ENCODE peak calls at places on chromosomes 3 and 15, in six cellular contexts. S, T, W, N, H and G are unnamed samples.

GRCh38 chr3:120119846-120120510 is 25.7 kb upstream of the GSK3B start:
- DNase-seq in S (no peak), T (no peak), W (no peak), N (no peak), H (no peak), G (no peak)

GRCh38 chr3:38586546-38587520 is 62.7 kb downstream of the SCN5A start:
- DNase-seq in S (peak), T (no peak), W (no peak), N (no peak), H (no peak), G (no peak)

GRCh38 chr3:57227930-57228733 is 603 bp downstream of the APPL1 start:
- DNase-seq in S (peak), T (peak), W (no peak), N (peak), H (no peak), G (no peak)

GRCh38 chr3:120622870-120623718 is 27.0 kb downstream of the NDUFB4 start:
- DNase-seq in S (no peak), T (peak), W (no peak), N (peak), H (peak), G (no peak)

GRCh38 chr3:136247436-136247835 is 2.7 kb upstream of the PCCB start:
- DNase-seq in S (no peak), T (no peak), W (no peak), N (no peak), H (no peak), G (no peak)

GRCh38 chr3:64824281-64824980 is 136.6 kb upstream of the ADAMTS9 start:
- DNase-seq in S (no peak), T (peak), W (no peak), N (no peak), H (no peak), G (no peak)

GRCh38 chr15:89335289-89336041 is 841 bp upstream of the POLG start:
- DNase-seq in S (no peak), T (peak), W (no peak), N (peak), H (no peak), G (peak)

GRCh38 chr15:78321041-78321570 is 19.0 kb upstream of the CRABP1 start:
- DNase-seq in S (peak), T (no peak), W (no peak), N (no peak), H (no peak), G (no peak)

GRCh38 chr15:98855815-98856539 is 151.6 kb downstream of the PGPEP1L start:
- DNase-seq in S (no peak), T (peak), W (no peak), N (peak), H (no peak), G (no peak)

GRCh38 chr3:105066106-105066839 is 300.4 kb upstream of the ALCAM start:
- DNase-seq in S (no peak), T (no peak), W (no peak), N (no peak), H (no peak), G (no peak)

GRCh38 chr15:66848116-66848515 is 146.1 kb downstream of the SMAD6 start:
- DNase-seq in S (no peak), T (no peak), W (no peak), N (no peak), H (no peak), G (no peak)

GRCh38 chr3:170228093-170228766 is 6.0 kb downstream of the PRKCI start:
- DNase-seq in S (no peak), T (peak), W (peak), N (no peak), H (no peak), G (no peak)

GRCh38 chr3:44976002-44976815 is at the start of the genes EXOSC7 and ZDHHC3:
- DNase-seq in S (peak), T (peak), W (no peak), N (peak), H (no peak), G (peak)

GRCh38 chr3:145869958-145870357 is 291.0 kb downstream of the PLOD2 start:
- DNase-seq in S (no peak), T (no peak), W (no peak), N (no peak), H (no peak), G (no peak)

GRCh38 chr3:31106204-31106603 is 211.7 kb upstream of the GADL1 start:
- DNase-seq in S (no peak), T (peak), W (no peak), N (no peak), H (peak), G (peak)

GRCh38 chr15:98776607-98777281 is 128.4 kb downstream of the IGF1R start:
- DNase-seq in S (peak), T (peak), W (peak), N (peak), H (no peak), G (peak)

GRCh38 chr15:89978914-89979313 is 22.2 kb upstream of the ZNF710 start:
- DNase-seq in S (no peak), T (no peak), W (no peak), N (no peak), H (no peak), G (no peak)

GRCh38 chr3:174125267-174125844 is 727.8 kb downstream of the NLGN1 start:
- DNase-seq in S (no peak), T (peak), W (no peak), N (no peak), H (peak), G (peak)

GRCh38 chr3:11247362-11247761 is 24.8 kb upstream of the ATG7 start:
- DNase-seq in S (peak), T (no peak), W (no peak), N (no peak), H (no peak), G (no peak)

GRCh38 chr3:185933374-185933950 is 4.4 kb downstream of the TRA2B start:
- DNase-seq in S (no peak), T (no peak), W (no peak), N (no peak), H (no peak), G (no peak)

GRCh38 chr3:185930393-185931107 is 7.3 kb downstream of the TRA2B start:
- DNase-seq in S (no peak), T (peak), W (no peak), N (no peak), H (no peak), G (no peak)

GRCh38 chr3:185929192-185930151 is 8.3 kb downstream of the TRA2B start:
- DNase-seq in S (no peak), T (no peak), W (no peak), N (no peak), H (no peak), G (no peak)

GRCh38 chr3:185932213-185932612 is 5.6 kb downstream of the TRA2B start:
- DNase-seq in S (no peak), T (no peak), W (no peak), N (no peak), H (no peak), G (no peak)

GRCh38 chr3:185931777-185932176 is 6.0 kb downstream of the TRA2B start:
- DNase-seq in S (no peak), T (no peak), W (no peak), N (no peak), H (no peak), G (no peak)
- H3K4me3 ChIP-seq in S (peak), T (no peak), W (peak), N (no peak), H (no peak), G (peak)

GRCh38 chr3:128995737-128996136 is 1.9 kb upstream of the CFAP92 start:
- DNase-seq in S (no peak), T (no peak), W (no peak), N (no peak), H (no peak), G (no peak)

GRCh38 chr3:128992926-128993460 is 883 bp downstream of the CFAP92 start:
- DNase-seq in S (no peak), T (no peak), W (no peak), N (no peak), H (no peak), G (no peak)

GRCh38 chr3:128993461-128994172 is at the start of gene CFAP92:
- DNase-seq in S (peak), T (peak), W (no peak), N (peak), H (no peak), G (no peak)

GRCh38 chr3:128994581-128995161 is 795 bp upstream of the CFAP92 start:
- DNase-seq in S (no peak), T (no peak), W (no peak), N (no peak), H (no peak), G (no peak)

GRCh38 chr3:128994173-128994512 is 267 bp upstream of the CFAP92 start:
- DNase-seq in S (no peak), T (no peak), W (no peak), N (no peak), H (no peak), G (peak)
- H3K4me3 ChIP-seq in S (peak), T (peak), W (peak), N (no peak), H (peak), G (peak)

DNA sequence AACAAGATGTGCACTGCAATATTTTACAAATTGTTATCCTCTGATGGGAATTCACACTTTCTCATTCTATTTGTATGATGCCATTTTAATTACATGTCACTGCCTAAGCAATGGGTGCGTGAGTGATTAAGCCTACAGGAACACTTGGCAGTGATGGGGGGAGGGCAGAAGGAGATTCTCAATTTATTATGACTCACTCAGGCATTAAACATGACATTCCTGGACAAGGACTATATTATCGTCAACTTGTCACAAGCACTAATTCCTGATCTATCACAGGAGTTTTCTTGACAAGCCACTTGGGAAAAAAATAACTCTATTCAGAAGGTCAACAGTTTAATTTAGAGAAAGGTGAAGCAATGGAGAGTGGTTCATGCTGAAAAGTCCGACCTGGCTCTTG is 556.8 kb downstream of the NSUN3 start:
- DNase-seq in S (no peak), T (no peak), W (no peak), N (no peak), H (no peak), G (no peak)
- H3K4me3 ChIP-seq in S (no peak), T (no peak), W (no peak), N (no peak), H (no peak), G (no peak)

GRCh38 chr15:84944311-84944710 is 37.3 kb upstream of the PDE8A start:
- DNase-seq in S (no peak), T (no peak), W (no peak), N (no peak), H (no peak), G (no peak)
- H3K4me3 ChIP-seq in S (no peak), T (no peak), W (no peak), N (no peak), H (no peak), G (no peak)

GRCh38 chr3:99925584-99925983 is 107.9 kb downstream of the CMSS1 start:
- DNase-seq in S (peak), T (peak), W (no peak), N (peak), H (no peak), G (peak)

GRCh38 chr3:99931059-99931458 is 113.4 kb downstream of the CMSS1 start:
- DNase-seq in S (no peak), T (no peak), W (no peak), N (no peak), H (no peak), G (no peak)

GRCh38 chr3:99928758-99929408 is 111.2 kb downstream of the CMSS1 start:
- DNase-seq in S (no peak), T (no peak), W (no peak), N (no peak), H (no peak), G (no peak)

GRCh38 chr3:99927651-99928390 is 110.2 kb downstream of the CMSS1 start:
- DNase-seq in S (no peak), T (no peak), W (no peak), N (no peak), H (no peak), G (no peak)

GRCh38 chr3:99929409-99930139 is 111.9 kb downstream of the CMSS1 start:
- DNase-seq in S (no peak), T (no peak), W (no peak), N (no peak), H (no peak), G (peak)
- H3K4me3 ChIP-seq in S (no peak), T (no peak), W (no peak), N (no peak), H (no peak), G (no peak)

DNA sequence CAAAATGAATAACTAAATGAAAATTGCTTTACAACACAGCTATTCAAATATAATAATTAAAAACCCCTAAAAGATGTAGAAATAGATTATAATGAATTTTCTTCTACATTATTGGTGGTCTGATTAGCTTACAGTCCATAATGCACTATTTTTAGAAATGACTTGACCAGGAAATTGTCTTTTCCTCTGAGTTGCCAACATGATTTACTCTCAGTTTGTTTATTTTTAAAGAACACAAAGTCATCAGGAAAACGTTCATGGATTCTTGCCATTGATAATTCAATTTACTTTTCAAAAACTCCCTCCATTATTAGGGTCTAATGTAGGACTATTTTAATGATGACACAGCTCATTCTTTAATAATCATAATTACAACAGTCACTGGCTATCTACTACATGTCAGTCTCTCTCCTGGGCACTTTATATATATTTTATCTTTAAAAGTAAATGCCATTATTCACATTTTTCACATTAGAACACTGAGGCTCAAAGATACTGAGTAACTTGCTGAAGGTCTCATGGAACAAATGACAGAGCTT is 1.1 kb downstream of the TM4SF18 start:
- DNase-seq in S (no peak), T (no peak), W (no peak), N (no peak), H (no peak), G (no peak)
- H3K4me3 ChIP-seq in S (peak), T (no peak), W (peak), N (no peak), H (no peak), G (no peak)

GRCh38 chr3:87198774-87199173 is 28.3 kb upstream of the CHMP2B start:
- DNase-seq in S (no peak), T (no peak), W (no peak), N (no peak), H (no peak), G (no peak)
- H3K4me3 ChIP-seq in S (no peak), T (no peak), W (no peak), N (no peak), H (no peak), G (no peak)

GRCh38 chr15:40925863-40926658 is 3.1 kb upstream of the DLL4 start:
- DNase-seq in S (no peak), T (no peak), W (no peak), N (peak), H (no peak), G (no peak)

GRCh38 chr15:40927497-40928346 is 1.4 kb upstream of the DLL4 start:
- DNase-seq in S (no peak), T (no peak), W (no peak), N (no peak), H (no peak), G (no peak)

GRCh38 chr15:40926659-40927496 is 2.3 kb upstream of the DLL4 start:
- DNase-seq in S (no peak), T (no peak), W (no peak), N (no peak), H (no peak), G (no peak)

GRCh38 chr15:40923551-40923950 is 5.6 kb upstream of the DLL4 start:
- DNase-seq in S (no peak), T (no peak), W (no peak), N (no peak), H (no peak), G (no peak)

GRCh38 chr15:40925495-40925862 is 3.7 kb upstream of the DLL4 start:
- DNase-seq in S (no peak), T (no peak), W (no peak), N (no peak), H (no peak), G (no peak)
- H3K4me3 ChIP-seq in S (no peak), T (no peak), W (no peak), N (no peak), H (no peak), G (no peak)

DNA sequence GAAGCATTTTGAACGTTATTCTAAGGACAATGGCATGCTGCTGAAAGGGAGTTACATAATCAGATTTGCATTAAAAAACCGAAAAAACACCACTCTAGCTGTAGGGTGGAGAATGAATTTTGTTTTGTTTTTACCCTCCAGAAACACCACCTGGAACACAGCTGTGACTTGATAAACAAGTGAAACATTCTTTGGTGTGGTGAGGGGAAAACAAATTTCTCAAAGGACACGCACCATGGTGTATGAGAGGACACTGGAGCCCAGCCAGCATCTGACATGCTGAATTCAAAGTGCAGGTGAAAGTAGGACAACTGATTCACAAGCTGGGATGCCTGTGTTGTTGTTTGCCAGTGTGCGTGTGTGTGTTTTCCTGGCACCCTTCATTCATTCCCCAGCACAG is 554.5 kb upstream of the TBL1XR1 start:
- DNase-seq in S (no peak), T (no peak), W (no peak), N (no peak), H (no peak), G (no peak)
- H3K4me3 ChIP-seq in S (no peak), T (no peak), W (no peak), N (no peak), H (no peak), G (no peak)

GRCh38 chr3:69116162-69116561 is 6.2 kb downstream of the LMOD3 start:
- DNase-seq in S (no peak), T (no peak), W (no peak), N (no peak), H (no peak), G (no peak)
- H3K4me3 ChIP-seq in S (no peak), T (no peak), W (no peak), N (no peak), H (no peak), G (no peak)